ENCODE peak calls at places on chromosomes 11 and 22, in seven cellular contexts. Z is neuronal stem cell, X is amygdala, J is stomach, I is H1, L is Karpas-422, A is substantia nigra. E is an unnamed sample.
A peak's percentile ranks its signal among the peaks of the same experiment; 100 is the strongest.

GRCh38 chr11:73192272-73192671 is 25.8 kb upstream of the P2RY2 start:
- DNase-seq in Z (no peak), X (no peak), J (peak; percentile 51), I (no peak), L (no peak), A (no peak), E (no peak)

GRCh38 chr11:102410382-102410784 is 42.2 kb downstream of the TMEM123 start:
- DNase-seq in Z (no peak), X (no peak), J (no peak), I (no peak), L (no peak), A (no peak), E (no peak)

GRCh38 chr11:11620966-11621880 is 582 bp downstream of the GALNT18 start:
- DNase-seq in Z (peak; percentile 40), X (no peak), J (peak; percentile 33), I (no peak), L (no peak), A (peak; percentile 21), E (peak; percentile 61)

GRCh38 chr11:131991606-131992005 is 621.2 kb downstream of the NTM start:
- DNase-seq in Z (no peak), X (no peak), J (no peak), I (no peak), L (no peak), A (no peak), E (no peak)

GRCh38 chr11:2306971-2307732 is 5.3 kb downstream of the TSPAN32 start:
- DNase-seq in Z (no peak), X (no peak), J (no peak), I (no peak), L (no peak), A (no peak), E (no peak)

GRCh38 chr11:70072471-70073187 is 5.5 kb upstream of the ANO1 start:
- DNase-seq in Z (no peak), X (no peak), J (no peak), I (no peak), L (no peak), A (no peak), E (no peak)

GRCh38 chr11:109023029-109023428 is 358.2 kb downstream of the DDX10 start:
- DNase-seq in Z (no peak), X (no peak), J (no peak), I (no peak), L (no peak), A (no peak), E (peak; percentile 22)

GRCh38 chr11:118908931-118909618 is 16.7 kb downstream of the BCL9L start:
- DNase-seq in Z (no peak), X (peak; percentile 23), J (peak; percentile 72), I (no peak), L (no peak), A (peak; percentile 72), E (no peak)

GRCh38 chr22:29704528-29705285 is 15.1 kb upstream of the CABP7 start:
- DNase-seq in Z (no peak), X (peak; percentile 36), J (peak; percentile 46), I (no peak), L (peak; percentile 63), A (peak; percentile 78), E (peak; percentile 88)

GRCh38 chr11:117914398-117914761 is 14.8 kb downstream of the TMPRSS13 start:
- DNase-seq in Z (no peak), X (no peak), J (no peak), I (no peak), L (no peak), A (no peak), E (no peak)

GRCh38 chr11:22666700-22667439 is 459 bp downstream of the GAS2 start:
- DNase-seq in Z (peak; percentile 39), X (peak; percentile 23), J (peak; percentile 67), I (peak; percentile 19), L (no peak), A (peak; percentile 62), E (peak; percentile 56)

GRCh38 chr11:112318193-112318592 is 57.5 kb upstream of the PLET1 start:
- DNase-seq in Z (no peak), X (no peak), J (no peak), I (no peak), L (no peak), A (no peak), E (no peak)

GRCh38 chr11:95799531-95799930 is 9.2 kb downstream of the CEP57 start:
- DNase-seq in Z (no peak), X (no peak), J (no peak), I (no peak), L (no peak), A (no peak), E (no peak)

GRCh38 chr11:26862801-26863200 is 131.1 kb upstream of the FIBIN start:
- DNase-seq in Z (no peak), X (no peak), J (no peak), I (no peak), L (no peak), A (no peak), E (no peak)